ENCODE peak calls at places on chromosomes 12 and 14, in four cellular contexts. One of them, this sample, is unnamed. For H3K4me1, the result is how much of the 10 kb centered on the place peaks cover.

GRCh38 chr14:35352274-35353233 is 52.0 kb downstream of the NFKBIA start:
- DNase-seq in cardiac muscle cell: no peak
- DNase-seq in HCT116: no peak
- DNase-seq in left ventricle myocardium inferior: no peak
- DNase-seq in this sample: no peak

GRCh38 chr14:59190372-59190771 is 1.9 kb downstream of the DAAM1 start:
- DNase-seq in cardiac muscle cell: peak
- DNase-seq in HCT116: no peak
- DNase-seq in left ventricle myocardium inferior: no peak
- DNase-seq in this sample: no peak

GRCh38 chr14:36479344-36479743 is 40.7 kb downstream of the NKX2-1 start:
- DNase-seq in cardiac muscle cell: no peak
- DNase-seq in HCT116: no peak
- DNase-seq in left ventricle myocardium inferior: no peak
- DNase-seq in this sample: no peak

GRCh38 chr12:56998981-56999380 is 7.4 kb downstream of the ZBTB39 start:
- DNase-seq in cardiac muscle cell: no peak
- DNase-seq in HCT116: no peak
- DNase-seq in left ventricle myocardium inferior: no peak
- DNase-seq in this sample: no peak

GRCh38 chr14:90107789-90108188 is 46.0 kb downstream of the KCNK13 start:
- DNase-seq in cardiac muscle cell: no peak
- DNase-seq in HCT116: no peak
- DNase-seq in left ventricle myocardium inferior: no peak
- DNase-seq in this sample: no peak

GRCh38 chr14:98182385-98183055 is 1089.5 kb downstream of the BCL11B start:
- DNase-seq in cardiac muscle cell: no peak
- DNase-seq in HCT116: no peak
- DNase-seq in left ventricle myocardium inferior: no peak
- DNase-seq in this sample: no peak

GRCh38 chr14:105999361-106000028 is 473.1 kb downstream of the TMEM121 start:
- DNase-seq in cardiac muscle cell: no peak
- DNase-seq in HCT116: peak
- DNase-seq in left ventricle myocardium inferior: peak
- DNase-seq in this sample: no peak

GRCh38 chr14:58699656-58700055 is 61.9 kb downstream of the DACT1 start:
- DNase-seq in cardiac muscle cell: no peak
- DNase-seq in HCT116: no peak
- DNase-seq in left ventricle myocardium inferior: no peak
- DNase-seq in this sample: no peak

GRCh38 chr12:2013527-2014223 is 9.4 kb upstream of the DCP1B start:
- DNase-seq in cardiac muscle cell: peak
- DNase-seq in HCT116: no peak
- DNase-seq in left ventricle myocardium inferior: peak
- DNase-seq in this sample: no peak

GRCh38 chr12:111753144-111753881 is 13.4 kb upstream of the ALDH2 start:
- DNase-seq in cardiac muscle cell: peak
- DNase-seq in HCT116: peak
- DNase-seq in left ventricle myocardium inferior: peak
- DNase-seq in this sample: peak

GRCh38 chr14:54312166-54312801 is 84.5 kb upstream of the CDKN3 start:
- DNase-seq in cardiac muscle cell: no peak
- DNase-seq in HCT116: peak
- DNase-seq in left ventricle myocardium inferior: no peak
- DNase-seq in this sample: no peak

DNA sequence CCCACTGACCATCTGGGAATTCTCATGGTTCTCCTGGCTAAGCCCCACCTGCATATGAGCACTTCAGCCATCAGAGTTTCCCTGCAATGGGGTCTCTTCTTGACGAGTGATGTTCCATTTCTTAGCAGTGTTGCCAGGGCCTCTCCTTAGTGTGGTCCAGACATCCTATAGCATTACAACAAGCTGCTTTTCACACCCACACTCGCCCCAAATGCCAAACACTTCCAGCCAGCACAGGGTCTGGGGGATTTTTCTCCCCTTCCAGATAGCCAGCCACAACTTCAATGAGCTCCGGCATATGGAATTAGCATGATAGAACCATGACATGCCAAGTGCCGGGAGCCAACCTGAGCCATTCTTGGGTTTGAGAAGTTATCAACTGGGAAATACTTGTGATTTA is 267.4 kb downstream of the ZFP36L1 start:
- DNase-seq in cardiac muscle cell: no peak
- DNase-seq in HCT116: no peak
- DNase-seq in left ventricle myocardium inferior: no peak
- DNase-seq in this sample: no peak
- H3K4me1 ChIP-seq in cardiac muscle cell: under half
- H3K4me1 ChIP-seq in HCT116: under half
- H3K4me1 ChIP-seq in left ventricle myocardium inferior: half or more
- H3K4me1 ChIP-seq in this sample: under half

GRCh38 chr14:22487941-22488340 is 101.1 kb downstream of the DAD1 start:
- DNase-seq in cardiac muscle cell: peak
- DNase-seq in HCT116: no peak
- DNase-seq in left ventricle myocardium inferior: no peak
- DNase-seq in this sample: no peak
- H3K4me1 ChIP-seq in cardiac muscle cell: under half
- H3K4me1 ChIP-seq in HCT116: under half
- H3K4me1 ChIP-seq in left ventricle myocardium inferior: half or more
- H3K4me1 ChIP-seq in this sample: under half

GRCh38 chr14:95137804-95138167 is 19.5 kb downstream of the DICER1 start:
- DNase-seq in cardiac muscle cell: no peak
- DNase-seq in HCT116: no peak
- DNase-seq in left ventricle myocardium inferior: no peak
- DNase-seq in this sample: no peak
- H3K4me1 ChIP-seq in cardiac muscle cell: under half
- H3K4me1 ChIP-seq in HCT116: under half
- H3K4me1 ChIP-seq in left ventricle myocardium inferior: half or more
- H3K4me1 ChIP-seq in this sample: under half

DNA sequence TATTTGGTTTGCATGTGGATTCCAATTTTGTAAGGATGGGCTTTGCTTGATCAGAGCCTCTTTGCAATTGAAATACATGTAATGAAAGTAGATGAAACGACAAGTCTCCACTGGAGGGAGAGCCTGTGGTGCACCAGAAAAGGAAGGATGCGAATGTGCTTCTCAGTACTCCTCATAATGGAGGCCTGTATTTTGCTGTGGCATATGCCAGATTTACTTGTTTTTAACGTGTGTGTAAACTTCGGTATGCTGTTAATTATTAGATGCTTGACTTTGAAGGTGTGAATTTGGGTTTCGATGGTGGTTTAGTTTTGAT is 2.8 kb downstream of the DYRK2 start:
- DNase-seq in cardiac muscle cell: peak
- DNase-seq in HCT116: no peak
- DNase-seq in left ventricle myocardium inferior: no peak
- DNase-seq in this sample: no peak
- H3K4me1 ChIP-seq in cardiac muscle cell: under half
- H3K4me1 ChIP-seq in HCT116: under half
- H3K4me1 ChIP-seq in left ventricle myocardium inferior: half or more
- H3K4me1 ChIP-seq in this sample: under half

GRCh38 chr14:96511146-96511545 is 9.0 kb downstream of the PAPOLA start:
- DNase-seq in cardiac muscle cell: no peak
- DNase-seq in HCT116: no peak
- DNase-seq in left ventricle myocardium inferior: no peak
- DNase-seq in this sample: no peak

GRCh38 chr14:96511667-96512066 is 9.5 kb downstream of the PAPOLA start:
- DNase-seq in cardiac muscle cell: no peak
- DNase-seq in HCT116: no peak
- DNase-seq in left ventricle myocardium inferior: no peak
- DNase-seq in this sample: no peak

GRCh38 chr14:96509457-96510090 is 7.4 kb downstream of the PAPOLA start:
- DNase-seq in cardiac muscle cell: no peak
- DNase-seq in HCT116: no peak
- DNase-seq in left ventricle myocardium inferior: no peak
- DNase-seq in this sample: no peak

GRCh38 chr14:96508900-96509299 is 6.7 kb downstream of the PAPOLA start:
- DNase-seq in cardiac muscle cell: no peak
- DNase-seq in HCT116: no peak
- DNase-seq in left ventricle myocardium inferior: no peak
- DNase-seq in this sample: no peak

DNA sequence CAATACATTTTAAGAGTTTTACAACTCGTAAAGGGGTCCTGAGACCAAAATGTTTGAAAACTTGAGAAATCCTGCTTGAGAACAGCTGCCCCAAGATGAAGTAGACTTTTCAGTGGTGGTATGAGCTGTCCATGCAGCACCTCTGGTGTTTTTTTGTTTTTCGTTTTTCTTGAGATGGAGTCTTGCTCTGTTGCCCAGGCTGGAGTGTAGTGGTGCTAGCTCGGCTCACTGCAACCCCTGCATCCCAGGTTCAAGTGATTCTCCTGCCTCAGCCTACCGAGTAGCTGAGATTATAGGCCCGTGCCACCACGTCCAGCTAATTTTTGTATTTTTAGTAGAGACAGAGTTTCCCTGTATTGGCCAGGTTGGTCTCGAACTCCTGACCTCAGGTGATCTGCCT is 5.5 kb downstream of the PAPOLA start:
- DNase-seq in cardiac muscle cell: no peak
- DNase-seq in HCT116: no peak
- DNase-seq in left ventricle myocardium inferior: no peak
- DNase-seq in this sample: no peak
- H3K4me1 ChIP-seq in cardiac muscle cell: under half
- H3K4me1 ChIP-seq in HCT116: under half
- H3K4me1 ChIP-seq in left ventricle myocardium inferior: half or more
- H3K4me1 ChIP-seq in this sample: under half

GRCh38 chr12:30152705-30153104 is 369.0 kb upstream of the TMTC1 start:
- DNase-seq in cardiac muscle cell: no peak
- DNase-seq in HCT116: no peak
- DNase-seq in left ventricle myocardium inferior: no peak
- DNase-seq in this sample: no peak

GRCh38 chr12:30146561-30146960 is 362.8 kb upstream of the TMTC1 start:
- DNase-seq in cardiac muscle cell: no peak
- DNase-seq in HCT116: no peak
- DNase-seq in left ventricle myocardium inferior: no peak
- DNase-seq in this sample: no peak

GRCh38 chr12:30154996-30155730 is 371.4 kb upstream of the TMTC1 start:
- DNase-seq in cardiac muscle cell: no peak
- DNase-seq in HCT116: no peak
- DNase-seq in left ventricle myocardium inferior: no peak
- DNase-seq in this sample: no peak

GRCh38 chr12:30153981-30154380 is 370.2 kb upstream of the TMTC1 start:
- DNase-seq in cardiac muscle cell: no peak
- DNase-seq in HCT116: no peak
- DNase-seq in left ventricle myocardium inferior: no peak
- DNase-seq in this sample: no peak

GRCh38 chr12:30151831-30152230 is 368.1 kb upstream of the TMTC1 start:
- DNase-seq in cardiac muscle cell: no peak
- DNase-seq in HCT116: no peak
- DNase-seq in left ventricle myocardium inferior: no peak
- DNase-seq in this sample: no peak
- H3K4me1 ChIP-seq in cardiac muscle cell: under half
- H3K4me1 ChIP-seq in HCT116: under half
- H3K4me1 ChIP-seq in left ventricle myocardium inferior: under half
- H3K4me1 ChIP-seq in this sample: under half

GRCh38 chr12:65892905-65893304 is 68.6 kb downstream of the HMGA2 start:
- DNase-seq in cardiac muscle cell: no peak
- DNase-seq in HCT116: no peak
- DNase-seq in left ventricle myocardium inferior: no peak
- DNase-seq in this sample: no peak
- H3K4me1 ChIP-seq in cardiac muscle cell: under half
- H3K4me1 ChIP-seq in HCT116: half or more
- H3K4me1 ChIP-seq in left ventricle myocardium inferior: under half
- H3K4me1 ChIP-seq in this sample: under half